ENCODE peak calls at places on chromosomes 6 and 20, in seven cellular contexts. T is epithelial cell of esophagus, L is bronchial epithelial cell, Y is cardiac muscle cell, A is astrocyte of the spinal cord, W is right atrium auricular region, V is upper lobe of right lung. U is an unnamed sample.

GRCh38 chr20:1853472-1853871 is 41.7 kb upstream of the SIRPA start:
- DNase-seq in W (no peak), L (no peak), A (no peak), T (no peak), Y (no peak), V (no peak), U (no peak)

GRCh38 chr20:37941332-37941731 is 38.4 kb downstream of the VSTM2L start:
- DNase-seq in V (no peak), W (no peak), Y (peak), T (no peak), A (no peak), L (no peak), U (no peak)

GRCh38 chr20:40812415-40813212 is 123.6 kb upstream of the MAFB start:
- DNase-seq in T (no peak), A (no peak), Y (no peak), V (no peak), L (no peak), W (peak), U (no peak)

GRCh38 chr20:24634855-24635254 is 165.4 kb downstream of the SYNDIG1 start:
- DNase-seq in A (peak), W (peak), V (no peak), T (peak), Y (peak), L (peak), U (peak)

GRCh38 chr6:130206474-130206873 is 16.3 kb downstream of the SAMD3 start:
- DNase-seq in L (no peak), Y (no peak), A (no peak), T (no peak), W (no peak), V (no peak), U (no peak)

GRCh38 chr6:94362061-94362864 is 942.9 kb upstream of the EPHA7 start:
- DNase-seq in A (no peak), V (no peak), W (no peak), Y (no peak), T (no peak), L (no peak), U (no peak)

GRCh38 chr20:9427430-9427829 is 87.0 kb upstream of the LAMP5 start:
- DNase-seq in L (no peak), T (no peak), W (no peak), Y (no peak), V (no peak), A (no peak), U (no peak)

GRCh38 chr6:118574051-118574865 is 26.2 kb downstream of the PLN start:
- DNase-seq in A (no peak), L (peak), T (peak), V (no peak), W (no peak), Y (no peak), U (no peak)

GRCh38 chr20:24813080-24813479 is 136.0 kb upstream of the CST7 start:
- DNase-seq in W (no peak), T (no peak), Y (no peak), A (no peak), L (no peak), V (no peak), U (no peak)

GRCh38 chr20:47205577-47206123 is 150.8 kb downstream of the ZMYND8 start:
- DNase-seq in W (peak), V (peak), T (peak), A (peak), Y (peak), L (peak), U (peak)

GRCh38 chr6:25250878-25251277 is 28.3 kb upstream of the CARMIL1 start:
- DNase-seq in Y (no peak), T (peak), V (no peak), L (peak), W (no peak), A (peak), U (no peak)

GRCh38 chr6:52517502-52518278 is 59.2 kb downstream of the TRAM2 start:
- DNase-seq in W (peak), V (no peak), Y (no peak), T (peak), L (peak), A (peak), U (peak)

GRCh38 chr6:35429463-35429862 is 22.7 kb upstream of the FANCE start:
- DNase-seq in L (no peak), V (no peak), T (no peak), A (no peak), W (no peak), Y (no peak), U (no peak)

GRCh38 chr20:47126374-47126705 is 230.2 kb downstream of the ZMYND8 start:
- DNase-seq in T (no peak), A (peak), L (no peak), W (no peak), Y (no peak), V (no peak), U (no peak)

GRCh38 chr6:150857062-150857905 is 8.2 kb upstream of the MTHFD1L start:
- DNase-seq in L (peak), A (peak), V (no peak), T (peak), Y (no peak), W (no peak), U (peak)

GRCh38 chr20:22288957-22289356 is 295.4 kb downstream of the FOXA2 start:
- DNase-seq in L (peak), W (no peak), A (no peak), Y (no peak), V (no peak), T (peak), U (no peak)

GRCh38 chr20:5890773-5891441 is 59.4 kb downstream of the TRMT6 start:
- DNase-seq in L (peak), A (no peak), W (no peak), T (peak), Y (no peak), V (no peak), U (no peak)

GRCh38 chr20:4090756-4091331 is 75.5 kb upstream of the RNF24 start:
- DNase-seq in T (peak), A (no peak), L (no peak), V (no peak), W (no peak), Y (no peak), U (peak)

GRCh38 chr20:38272398-38272797 is 11.9 kb upstream of the KIAA1755 start:
- DNase-seq in A (peak), L (peak), T (peak), Y (no peak), V (no peak), W (no peak), U (peak)

GRCh38 chr6:54214286-54214685 is 94.0 kb upstream of the TINAG start:
- DNase-seq in Y (no peak), L (no peak), A (no peak), W (no peak), T (no peak), V (no peak), U (no peak)

GRCh38 chr6:168088161-168089106 is 9.4 kb upstream of the FRMD1 start:
- DNase-seq in V (no peak), Y (peak), L (no peak), W (no peak), T (no peak), A (peak), U (peak)

GRCh38 chr6:19668710-19669109 is 168.5 kb upstream of the ID4 start:
- DNase-seq in Y (no peak), W (no peak), A (no peak), T (no peak), L (no peak), V (no peak), U (peak)

GRCh38 chr20:5222919-5223634 is 93.7 kb downstream of the PROKR2 start:
- DNase-seq in W (no peak), Y (peak), A (peak), T (peak), L (peak), V (no peak), U (peak)

GRCh38 chr20:59706106-59706693 is 101.9 kb downstream of the PHACTR3 start:
- DNase-seq in A (no peak), W (no peak), V (no peak), T (no peak), Y (no peak), L (no peak), U (no peak)

GRCh38 chr6:56168601-56169000 is 78.8 kb downstream of the COL21A1 start:
- DNase-seq in A (no peak), W (no peak), L (peak), V (no peak), Y (no peak), T (peak), U (no peak)

GRCh38 chr6:45721665-45722064 is 294.0 kb downstream of the CLIC5 start:
- DNase-seq in T (no peak), W (no peak), L (no peak), V (no peak), Y (no peak), A (no peak), U (no peak)

GRCh38 chr6:137283940-137284910 is 65.0 kb upstream of the IFNGR1 start:
- DNase-seq in V (no peak), L (peak), Y (no peak), W (no peak), T (no peak), A (no peak), U (no peak)

GRCh38 chr6:123940551-123940950 is 136.9 kb downstream of the NKAIN2 start:
- DNase-seq in A (peak), L (peak), W (no peak), T (peak), Y (no peak), V (no peak), U (no peak)

GRCh38 chr20:400121-400450 is 8.0 kb upstream of the RBCK1 start:
- DNase-seq in Y (no peak), V (no peak), A (no peak), T (no peak), W (no peak), L (no peak), U (no peak)

GRCh38 chr6:16602035-16602434 is 159.2 kb downstream of the ATXN1 start:
- DNase-seq in L (no peak), T (no peak), Y (no peak), A (no peak), W (no peak), V (no peak), U (no peak)

GRCh38 chr6:9732056-9732455 is 682.8 kb downstream of the TFAP2A start:
- DNase-seq in L (no peak), V (no peak), W (no peak), Y (no peak), T (no peak), A (no peak), U (no peak)

DNA sequence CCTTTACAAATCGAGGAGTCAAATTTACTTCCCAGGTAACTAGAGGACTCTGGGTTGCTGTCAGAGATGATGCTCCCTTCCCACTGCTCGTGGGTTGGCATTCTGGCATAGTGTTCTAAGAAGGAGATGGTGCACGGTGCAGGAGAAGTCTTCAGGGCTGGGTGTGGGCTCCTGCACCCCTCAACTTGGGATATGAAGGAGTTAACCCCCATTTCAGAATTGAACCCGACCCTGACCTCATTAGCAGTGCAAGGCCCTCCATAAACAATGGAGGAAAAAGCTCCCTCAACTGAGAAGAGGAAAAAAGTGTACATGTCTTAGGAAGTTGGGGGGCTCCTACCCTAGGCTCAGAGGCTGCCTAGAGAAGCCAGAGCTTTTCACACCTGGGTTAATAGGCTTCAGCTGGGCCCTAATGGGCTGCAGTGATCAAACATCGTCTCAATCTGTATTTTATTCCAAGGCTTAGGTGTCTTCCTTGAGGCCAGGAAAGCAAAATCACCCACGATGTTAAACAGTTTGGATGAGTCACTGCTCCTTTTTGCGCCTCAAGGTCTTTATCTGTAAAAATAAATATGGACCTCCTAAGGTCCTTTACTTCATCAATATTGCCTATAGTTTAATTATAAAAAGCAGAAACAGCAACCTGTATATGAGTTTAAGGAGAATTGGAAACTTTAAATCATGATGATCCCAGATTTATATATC is 29.4 kb downstream of the TFAP2B start:
- DNase-seq in Y (no peak), T (no peak), V (no peak), L (peak), A (no peak), W (no peak), U (no peak)
- H3K4me3 ChIP-seq in Y (no peak), T (no peak), V (no peak), L (no peak), A (no peak), W (no peak), U (no peak)

DNA sequence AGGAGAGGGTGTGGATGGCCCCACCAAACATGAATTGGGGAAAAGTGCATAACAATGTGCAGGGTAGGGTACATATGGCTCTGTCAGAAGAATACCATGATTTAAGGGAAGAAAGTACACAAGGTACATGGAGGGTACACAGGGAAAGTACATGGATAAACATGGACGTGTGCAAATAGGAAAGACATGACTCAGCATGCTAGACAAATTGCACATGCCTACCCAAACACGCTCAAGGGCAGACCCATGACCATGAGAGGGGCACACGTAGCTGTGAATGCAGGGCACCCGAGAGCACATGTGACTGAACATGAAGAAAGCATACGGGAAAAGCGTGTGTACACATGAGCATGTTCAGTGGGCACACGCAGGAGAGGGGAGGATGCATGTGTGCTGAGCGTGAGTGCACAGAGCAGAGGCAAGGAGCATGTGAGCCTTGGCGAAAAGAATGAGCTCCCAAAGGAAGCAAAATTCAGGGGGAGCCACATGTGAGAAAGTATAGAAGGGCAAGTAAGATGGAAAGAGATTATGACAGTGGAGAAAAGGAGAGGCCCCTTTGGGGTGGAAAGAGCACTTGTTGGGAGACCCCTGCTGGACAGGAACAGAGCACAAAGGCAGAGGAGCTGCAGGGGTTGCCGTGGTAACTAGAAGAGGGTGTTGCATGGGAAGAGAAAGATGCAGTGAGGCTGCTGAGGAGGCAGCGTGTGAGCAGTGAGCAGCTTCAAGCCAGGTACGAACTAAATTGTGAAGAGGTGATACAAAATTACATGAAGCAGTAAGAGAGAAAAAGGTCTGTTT is 17.8 kb downstream of the OR2H2 start:
- DNase-seq in W (no peak), T (no peak), Y (peak), V (no peak), A (no peak), L (no peak), U (no peak)
- TF ChIP-seq CTCF in W (no peak), T (no peak), Y (peak), V (no peak), A (peak), L (no peak), U (no peak)

GRCh38 chr6:13575377-13575775 is 975 bp downstream of the SIRT5 start:
- DNase-seq in L (no peak), Y (no peak), W (no peak), A (no peak), T (no peak), V (no peak), U (no peak)
- H3K4me3 ChIP-seq in L (peak), Y (peak), W (peak), A (peak), T (peak), V (peak), U (peak)

GRCh38 chr6:84043555-84043954 is 10.0 kb downstream of the MRAP2 start:
- DNase-seq in L (no peak), A (no peak), V (no peak), Y (no peak), W (no peak), T (no peak), U (no peak)
- TF ChIP-seq CTCF in L (no peak), A (no peak), V (no peak), Y (no peak), W (no peak), T (no peak), U (no peak)

GRCh38 chr6:125752773-125753172 is 3.3 kb downstream of the HEY2 start:
- DNase-seq in V (no peak), T (no peak), W (no peak), Y (no peak), A (no peak), L (no peak), U (no peak)
- H3K4me3 ChIP-seq in V (no peak), T (no peak), W (no peak), Y (peak), A (no peak), L (no peak), U (no peak)

DNA sequence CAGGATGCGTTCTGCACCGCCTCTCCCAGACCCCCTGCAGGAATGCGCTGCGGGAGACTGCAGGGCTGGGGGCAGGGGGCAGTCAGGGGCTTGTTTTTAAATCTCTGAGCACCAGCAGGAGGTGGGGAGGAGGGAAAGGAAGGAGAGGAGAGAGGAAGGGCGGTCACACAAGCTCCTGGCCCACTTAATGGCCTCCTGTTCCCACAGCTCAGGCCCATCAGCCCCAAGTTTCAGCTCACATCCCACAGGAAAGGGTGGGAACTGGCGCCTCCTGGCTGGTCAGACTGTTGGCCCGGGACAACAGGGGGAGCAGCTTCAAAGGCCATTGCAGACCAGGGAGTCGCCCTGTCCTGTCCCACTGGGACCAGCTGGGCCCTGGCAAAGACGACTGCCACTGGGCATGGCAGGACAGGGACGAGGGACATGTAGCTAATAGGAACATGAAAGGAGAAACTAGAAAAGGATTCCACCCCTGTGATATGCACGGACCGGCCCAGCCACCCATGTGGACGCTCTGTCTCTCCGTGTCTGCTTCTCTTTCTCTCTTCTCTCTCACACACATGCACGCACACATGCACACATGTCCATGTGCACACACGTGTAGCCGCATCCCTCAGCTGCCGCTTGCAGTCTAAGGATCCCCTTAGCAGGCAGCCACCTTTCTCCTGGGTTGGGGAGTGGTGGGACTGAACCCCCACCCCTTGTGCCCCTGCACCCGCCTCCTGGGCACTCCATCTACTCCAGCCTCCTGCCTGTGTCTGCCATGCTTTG is 34.6 kb downstream of the TFEB start:
- DNase-seq in L (no peak), T (no peak), Y (no peak), W (no peak), A (peak), V (no peak), U (no peak)
- TF ChIP-seq CTCF in L (no peak), T (no peak), Y (peak), W (no peak), A (peak), V (no peak), U (no peak)

DNA sequence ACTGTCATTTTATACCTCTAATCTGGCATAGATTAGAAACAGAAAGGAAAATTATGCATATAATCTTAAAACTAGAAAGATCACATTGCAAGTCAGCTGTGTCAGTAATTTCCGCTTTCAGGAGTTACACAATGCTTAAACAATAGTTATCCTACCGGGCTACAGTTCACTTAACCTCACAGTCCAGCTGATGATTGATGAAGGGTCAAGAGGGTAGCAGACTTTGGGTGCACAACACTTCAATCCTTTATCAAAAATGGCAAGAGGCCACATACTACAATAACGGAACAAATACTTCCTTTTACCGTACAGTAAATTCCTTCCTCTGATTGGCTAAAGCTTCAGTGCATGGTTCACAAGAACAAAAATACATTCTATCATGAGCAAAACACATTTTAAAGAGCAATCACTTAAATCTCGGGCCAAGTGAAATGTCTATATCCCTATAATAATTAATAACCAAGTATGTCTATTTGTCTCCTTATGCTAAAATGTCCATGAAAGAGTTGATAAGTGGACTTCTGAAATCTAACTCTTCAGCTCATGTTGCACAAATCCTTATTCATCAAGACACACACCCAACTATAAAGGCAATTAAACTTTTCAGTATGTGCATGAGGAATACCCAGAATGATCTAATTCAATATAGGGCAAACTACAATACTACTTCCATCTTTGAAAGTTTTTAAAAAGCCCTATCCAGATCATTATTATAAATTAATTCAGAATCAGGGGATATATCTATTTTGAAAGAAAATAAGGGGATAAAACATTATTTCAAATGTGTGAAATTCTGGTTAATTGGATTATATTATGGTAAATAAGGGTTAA is 76.8 kb downstream of the HIVEP2 start:
- DNase-seq in Y (peak), L (peak), W (no peak), A (peak), T (no peak), V (no peak), U (peak)
- H3K4me3 ChIP-seq in Y (no peak), L (no peak), W (peak), A (no peak), T (no peak), V (peak), U (peak)

GRCh38 chr20:63052571-63053429 is 46.0 kb upstream of the BHLHE23 start:
- DNase-seq in Y (no peak), L (no peak), W (no peak), A (no peak), V (peak), T (no peak), U (no peak)
- TF ChIP-seq CTCF in Y (no peak), L (no peak), W (no peak), A (no peak), V (no peak), T (no peak), U (no peak)

U was measured in fibroblast of the aortic adventitia.